ENCODE peak calls at places on chromosome 12, in six cellular contexts. One of them, this sample, is unnamed.

GRCh38 chr12:124581792-124582424 is 14.5 kb upstream of the NCOR2 start:
- DNase-seq in suprapubic skin: no peak
- DNase-seq in left lung: no peak
- DNase-seq in K562: no peak
- DNase-seq in colonic mucosa: no peak
- DNase-seq in heart left ventricle: peak; percentile 73
- DNase-seq in this sample: no peak

GRCh38 chr12:113208041-113208934 is 13.0 kb upstream of the TPCN1 start:
- DNase-seq in suprapubic skin: no peak
- DNase-seq in left lung: no peak
- DNase-seq in K562: no peak
- DNase-seq in colonic mucosa: peak; percentile 54
- DNase-seq in heart left ventricle: peak; percentile 75
- DNase-seq in this sample: no peak

GRCh38 chr12:26402648-26403047 is 207.3 kb downstream of the SSPN start:
- DNase-seq in suprapubic skin: no peak
- DNase-seq in left lung: no peak
- DNase-seq in K562: no peak
- DNase-seq in colonic mucosa: peak; percentile 56
- DNase-seq in heart left ventricle: no peak
- DNase-seq in this sample: no peak

GRCh38 chr12:101745481-101745880 is 6.2 kb upstream of the SYCP3 start:
- DNase-seq in suprapubic skin: no peak
- DNase-seq in left lung: no peak
- DNase-seq in K562: no peak
- DNase-seq in colonic mucosa: no peak
- DNase-seq in heart left ventricle: no peak
- DNase-seq in this sample: no peak

GRCh38 chr12:93741741-93742085 is 64.5 kb downstream of the CRADD start:
- DNase-seq in suprapubic skin: no peak
- DNase-seq in left lung: no peak
- DNase-seq in K562: no peak
- DNase-seq in colonic mucosa: peak; percentile 27
- DNase-seq in heart left ventricle: no peak
- DNase-seq in this sample: no peak

GRCh38 chr12:53944209-53944608 is 5.6 kb downstream of the HOXC13 start:
- DNase-seq in suprapubic skin: no peak
- DNase-seq in left lung: no peak
- DNase-seq in K562: no peak
- DNase-seq in colonic mucosa: no peak
- DNase-seq in heart left ventricle: no peak
- DNase-seq in this sample: no peak

GRCh38 chr12:1851126-1851791 is 30.9 kb downstream of the LRTM2 start:
- DNase-seq in suprapubic skin: no peak
- DNase-seq in left lung: no peak
- DNase-seq in K562: no peak
- DNase-seq in colonic mucosa: no peak
- DNase-seq in heart left ventricle: no peak
- DNase-seq in this sample: peak; percentile 8

GRCh38 chr12:130132831-130133635 is 29.2 kb upstream of the FZD10 start:
- DNase-seq in suprapubic skin: no peak
- DNase-seq in left lung: no peak
- DNase-seq in K562: no peak
- DNase-seq in colonic mucosa: no peak
- DNase-seq in heart left ventricle: peak; percentile 38
- DNase-seq in this sample: no peak

GRCh38 chr12:43758247-43758727 is 303 bp downstream of the PUS7L start:
- DNase-seq in suprapubic skin: no peak
- DNase-seq in left lung: peak; percentile 67
- DNase-seq in K562: peak; percentile 43
- DNase-seq in colonic mucosa: peak; percentile 62
- DNase-seq in heart left ventricle: peak; percentile 45
- DNase-seq in this sample: no peak

GRCh38 chr12:62865860-62866407 is 69.0 kb downstream of the PPM1H start:
- DNase-seq in suprapubic skin: no peak
- DNase-seq in left lung: no peak
- DNase-seq in K562: no peak
- DNase-seq in colonic mucosa: no peak
- DNase-seq in heart left ventricle: no peak
- DNase-seq in this sample: no peak

GRCh38 chr12:21418403-21418802 is 19.1 kb upstream of the PYROXD1 start:
- DNase-seq in suprapubic skin: no peak
- DNase-seq in left lung: no peak
- DNase-seq in K562: no peak
- DNase-seq in colonic mucosa: no peak
- DNase-seq in heart left ventricle: no peak
- DNase-seq in this sample: no peak

GRCh38 chr12:46470039-46470627 is 97.6 kb upstream of the SLC38A2 start:
- DNase-seq in suprapubic skin: no peak
- DNase-seq in left lung: no peak
- DNase-seq in K562: no peak
- DNase-seq in colonic mucosa: no peak
- DNase-seq in heart left ventricle: no peak
- DNase-seq in this sample: no peak

GRCh38 chr12:110576504-110576903 is 6.6 kb downstream of the PPTC7 start:
- DNase-seq in suprapubic skin: no peak
- DNase-seq in left lung: no peak
- DNase-seq in K562: no peak
- DNase-seq in colonic mucosa: no peak
- DNase-seq in heart left ventricle: no peak
- DNase-seq in this sample: no peak

GRCh38 chr12:110579239-110579888 is 3.8 kb downstream of the PPTC7 start:
- DNase-seq in suprapubic skin: no peak
- DNase-seq in left lung: no peak
- DNase-seq in K562: no peak
- DNase-seq in colonic mucosa: no peak
- DNase-seq in heart left ventricle: no peak
- DNase-seq in this sample: no peak

GRCh38 chr12:110579889-110580253 is 3.2 kb downstream of the PPTC7 start:
- DNase-seq in suprapubic skin: no peak
- DNase-seq in left lung: no peak
- DNase-seq in K562: no peak
- DNase-seq in colonic mucosa: no peak
- DNase-seq in heart left ventricle: no peak
- DNase-seq in this sample: no peak

GRCh38 chr12:110577717-110578521 is 5.2 kb downstream of the PPTC7 start:
- DNase-seq in suprapubic skin: no peak
- DNase-seq in left lung: no peak
- DNase-seq in K562: no peak
- DNase-seq in colonic mucosa: peak; percentile 83
- DNase-seq in heart left ventricle: no peak
- DNase-seq in this sample: no peak

DNA sequence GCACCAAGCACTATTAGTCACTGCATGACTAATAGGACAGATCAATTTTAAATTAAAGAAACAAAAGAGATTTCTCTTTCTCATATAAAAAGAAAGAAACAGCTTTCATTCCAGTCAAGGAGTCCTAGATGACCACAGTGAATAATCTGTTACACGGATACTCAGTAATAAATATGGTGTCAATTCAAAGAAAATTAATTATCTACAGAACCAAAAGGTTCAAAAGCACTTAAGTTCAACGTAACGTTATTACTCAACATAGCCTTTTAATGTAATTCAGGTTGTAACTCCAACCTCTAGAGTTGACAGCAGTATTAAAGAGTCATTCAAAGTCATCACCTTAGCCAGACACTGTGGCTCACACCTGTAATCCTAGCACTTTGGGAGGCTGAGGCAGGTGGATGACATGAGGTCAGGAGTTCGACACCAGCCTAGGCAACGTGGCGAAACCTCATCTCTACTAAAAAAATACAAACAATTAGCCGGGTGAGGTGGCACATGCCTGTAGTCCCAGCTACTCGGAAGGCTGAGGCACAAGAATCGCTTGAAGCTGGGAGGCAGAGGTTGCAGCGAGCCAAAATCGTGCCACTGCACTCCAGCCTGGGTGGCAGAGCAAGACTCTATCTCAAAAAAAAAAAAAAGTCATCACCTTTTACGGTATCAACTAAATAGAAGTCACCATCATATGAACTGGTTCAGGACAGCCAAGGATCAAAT is 4.4 kb downstream of the PPTC7 start:
- DNase-seq in suprapubic skin: no peak
- DNase-seq in left lung: no peak
- DNase-seq in K562: no peak
- DNase-seq in colonic mucosa: no peak
- DNase-seq in heart left ventricle: no peak
- DNase-seq in this sample: no peak
- H3K27ac ChIP-seq in suprapubic skin: peak overlapping the region; percentile 93
- H3K27ac ChIP-seq in left lung: peak overlapping the region; percentile 79
- H3K27ac ChIP-seq in K562: peak overlapping the region; percentile 73
- H3K27ac ChIP-seq in colonic mucosa: peak overlapping the region; percentile 88
- H3K27ac ChIP-seq in heart left ventricle: peak overlapping the region; percentile 46
- H3K27ac ChIP-seq in this sample: no peak overlapping the region

GRCh38 chr12:31817120-31817519 is 88.3 kb upstream of the AMN1 start:
- DNase-seq in suprapubic skin: no peak
- DNase-seq in left lung: no peak
- DNase-seq in K562: no peak
- DNase-seq in colonic mucosa: no peak
- DNase-seq in heart left ventricle: no peak
- DNase-seq in this sample: no peak

GRCh38 chr12:31818623-31819268 is 89.9 kb upstream of the AMN1 start:
- DNase-seq in suprapubic skin: no peak
- DNase-seq in left lung: no peak
- DNase-seq in K562: no peak
- DNase-seq in colonic mucosa: no peak
- DNase-seq in heart left ventricle: no peak
- DNase-seq in this sample: no peak

GRCh38 chr12:31820832-31821231 is 92.0 kb upstream of the AMN1 start:
- DNase-seq in suprapubic skin: no peak
- DNase-seq in left lung: no peak
- DNase-seq in K562: no peak
- DNase-seq in colonic mucosa: no peak
- DNase-seq in heart left ventricle: no peak
- DNase-seq in this sample: no peak

GRCh38 chr12:31821484-31821883 is 92.7 kb upstream of the AMN1 start:
- DNase-seq in suprapubic skin: no peak
- DNase-seq in left lung: no peak
- DNase-seq in K562: no peak
- DNase-seq in colonic mucosa: no peak
- DNase-seq in heart left ventricle: no peak
- DNase-seq in this sample: no peak

GRCh38 chr12:31819427-31819826 is 90.6 kb upstream of the AMN1 start:
- DNase-seq in suprapubic skin: no peak
- DNase-seq in left lung: no peak
- DNase-seq in K562: no peak
- DNase-seq in colonic mucosa: no peak
- DNase-seq in heart left ventricle: no peak
- DNase-seq in this sample: no peak
- H3K27ac ChIP-seq in suprapubic skin: no peak overlapping the region
- H3K27ac ChIP-seq in left lung: no peak overlapping the region
- H3K27ac ChIP-seq in K562: no peak overlapping the region
- H3K27ac ChIP-seq in colonic mucosa: no peak overlapping the region
- H3K27ac ChIP-seq in heart left ventricle: no peak overlapping the region
- H3K27ac ChIP-seq in this sample: no peak overlapping the region

GRCh38 chr12:117080707-117081141 is 18.5 kb downstream of the TESC start:
- DNase-seq in suprapubic skin: no peak
- DNase-seq in left lung: peak; percentile 40
- DNase-seq in K562: no peak
- DNase-seq in colonic mucosa: no peak
- DNase-seq in heart left ventricle: no peak
- DNase-seq in this sample: no peak
- H3K27ac ChIP-seq in suprapubic skin: no peak overlapping the region
- H3K27ac ChIP-seq in left lung: no peak overlapping the region
- H3K27ac ChIP-seq in K562: no peak overlapping the region
- H3K27ac ChIP-seq in colonic mucosa: no peak overlapping the region
- H3K27ac ChIP-seq in heart left ventricle: no peak overlapping the region
- H3K27ac ChIP-seq in this sample: no peak overlapping the region

GRCh38 chr12:98697209-98697608 is 52.1 kb downstream of the APAF1 start:
- DNase-seq in suprapubic skin: no peak
- DNase-seq in left lung: no peak
- DNase-seq in K562: no peak
- DNase-seq in colonic mucosa: no peak
- DNase-seq in heart left ventricle: no peak
- DNase-seq in this sample: no peak
- H3K27ac ChIP-seq in suprapubic skin: no peak overlapping the region
- H3K27ac ChIP-seq in left lung: no peak overlapping the region
- H3K27ac ChIP-seq in K562: no peak overlapping the region
- H3K27ac ChIP-seq in colonic mucosa: no peak overlapping the region
- H3K27ac ChIP-seq in heart left ventricle: no peak overlapping the region
- H3K27ac ChIP-seq in this sample: no peak overlapping the region

GRCh38 chr12:6383572-6384498 is at the start of gene LTBR:
- DNase-seq in suprapubic skin: peak; percentile 98
- DNase-seq in left lung: peak; percentile 100
- DNase-seq in K562: peak; percentile 82
- DNase-seq in colonic mucosa: peak; percentile 96
- DNase-seq in heart left ventricle: peak; percentile 98
- DNase-seq in this sample: peak; percentile 76
- H3K27ac ChIP-seq in suprapubic skin: peak within 1 kb of the TSS; percentile 91
- H3K27ac ChIP-seq in left lung: peak within 1 kb of the TSS; percentile 94
- H3K27ac ChIP-seq in K562: peak within 1 kb of the TSS; percentile 94
- H3K27ac ChIP-seq in colonic mucosa: peak within 1 kb of the TSS; percentile 96
- H3K27ac ChIP-seq in heart left ventricle: peak within 1 kb of the TSS; percentile 96
- H3K27ac ChIP-seq in this sample: peak within 1 kb of the TSS; percentile 94

GRCh38 chr12:44847403-44847802 is 28.7 kb downstream of the NELL2 start:
- DNase-seq in suprapubic skin: no peak
- DNase-seq in left lung: no peak
- DNase-seq in K562: no peak
- DNase-seq in colonic mucosa: no peak
- DNase-seq in heart left ventricle: no peak
- DNase-seq in this sample: no peak
- H3K27ac ChIP-seq in suprapubic skin: no peak overlapping the region
- H3K27ac ChIP-seq in left lung: no peak overlapping the region
- H3K27ac ChIP-seq in K562: no peak overlapping the region
- H3K27ac ChIP-seq in colonic mucosa: no peak overlapping the region
- H3K27ac ChIP-seq in heart left ventricle: no peak overlapping the region
- H3K27ac ChIP-seq in this sample: no peak overlapping the region

This sample was measured in AG04450.